ENCODE peak calls at places on chromosomes 13 and 19, in six cellular contexts. E, H, O, C, G and Q are unnamed samples.
A peak's percentile ranks its signal among the peaks of the same experiment; 100 is the strongest.

GRCh38 chr13:38686635-38687245 is at the start of gene FREM2:
- DNase-seq in E (peak; percentile 43), H (no peak), O (no peak), C (no peak), G (no peak), Q (no peak)

GRCh38 chr13:46656786-46657185 is 103.8 kb downstream of the LRCH1 start:
- DNase-seq in E (no peak), H (no peak), O (no peak), C (no peak), G (no peak), Q (no peak)

GRCh38 chr19:47428177-47428894 is 9.0 kb upstream of the MEIS3 start:
- DNase-seq in E (peak; percentile 100), H (peak; percentile 96), O (peak; percentile 100), C (peak; percentile 73), G (peak; percentile 91), Q (peak; percentile 94)

GRCh38 chr19:29671393-29672076 is 6.3 kb downstream of the PLEKHF1 start:
- DNase-seq in E (no peak), H (peak; percentile 66), O (no peak), C (peak; percentile 70), G (peak; percentile 71), Q (no peak)

GRCh38 chr13:46773556-46773955 is 23.4 kb downstream of the ESD start:
- DNase-seq in E (no peak), H (no peak), O (no peak), C (no peak), G (no peak), Q (no peak)

GRCh38 chr19:11539495-11540365 is 1.1 kb downstream of the CNN1 start:
- DNase-seq in E (no peak), H (no peak), O (no peak), C (no peak), G (no peak), Q (no peak)

GRCh38 chr19:39067104-39067503 is 17.1 kb upstream of the ACP7 start:
- DNase-seq in E (no peak), H (no peak), O (no peak), C (no peak), G (no peak), Q (no peak)

GRCh38 chr19:4597975-4598671 is 38.6 kb upstream of the SEMA6B start:
- DNase-seq in E (peak; percentile 70), H (no peak), O (no peak), C (peak; percentile 40), G (peak; percentile 79), Q (no peak)

GRCh38 chr19:40411125-40411842 is 1.9 kb downstream of the PRX start:
- DNase-seq in E (no peak), H (no peak), O (no peak), C (no peak), G (no peak), Q (no peak)

GRCh38 chr13:112545866-112546265 is 42.1 kb downstream of the TUBGCP3 start:
- DNase-seq in E (no peak), H (peak; percentile 84), O (peak; percentile 37), C (no peak), G (no peak), Q (no peak)

GRCh38 chr19:45901432-45901903 is 945 bp downstream of the MYPOP start:
- DNase-seq in E (no peak), H (peak; percentile 44), O (peak; percentile 11), C (peak; percentile 25), G (peak; percentile 36), Q (no peak)

GRCh38 chr13:100513171-100513570 is 75.4 kb downstream of the GGACT start:
- DNase-seq in E (no peak), H (no peak), O (no peak), C (no peak), G (no peak), Q (no peak)

GRCh38 chr13:102402292-102402691 is 444 bp upstream of the FGF14 start:
- DNase-seq in E (no peak), H (peak; percentile 79), O (no peak), C (peak; percentile 21), G (peak; percentile 25), Q (no peak)

GRCh38 chr19:49064029-49064629 is 489 bp downstream of the NTF4 start:
- DNase-seq in E (no peak), H (no peak), O (no peak), C (no peak), G (no peak), Q (no peak)

GRCh38 chr19:42111811-42112210 is 20.4 kb downstream of the POU2F2 start:
- DNase-seq in E (no peak), H (peak; percentile 65), O (no peak), C (no peak), G (no peak), Q (no peak)

GRCh38 chr19:3625996-3626472 is 556 bp downstream of the CACTIN start:
- DNase-seq in E (no peak), H (no peak), O (no peak), C (peak; percentile 14), G (no peak), Q (no peak)

GRCh38 chr19:11736696-11737095 is 2.0 kb downstream of the ZNF823 start:
- DNase-seq in E (no peak), H (peak; percentile 61), O (no peak), C (no peak), G (peak; percentile 50), Q (no peak)

GRCh38 chr13:106110241-106110855 is 425.1 kb downstream of the EFNB2 start:
- DNase-seq in E (no peak), H (no peak), O (no peak), C (no peak), G (no peak), Q (no peak)

GRCh38 chr13:75607447-75607846 is 28.7 kb upstream of the LMO7 start:
- DNase-seq in E (no peak), H (no peak), O (no peak), C (no peak), G (no peak), Q (no peak)

GRCh38 chr19:17889609-17890214 is 18.0 kb downstream of the SLC5A5 start:
- DNase-seq in E (no peak), H (peak; percentile 28), O (no peak), C (no peak), G (no peak), Q (no peak)

GRCh38 chr19:14661372-14661924 is 13.2 kb downstream of the ADGRE3 start:
- DNase-seq in E (no peak), H (no peak), O (no peak), C (no peak), G (no peak), Q (no peak)

GRCh38 chr13:30105381-30105780 is 202.0 kb downstream of the KATNAL1 start:
- DNase-seq in E (no peak), H (no peak), O (no peak), C (no peak), G (no peak), Q (no peak)

GRCh38 chr13:24052547-24052981 is 108.0 kb upstream of the SPATA13 start:
- DNase-seq in E (no peak), H (no peak), O (no peak), C (no peak), G (no peak), Q (no peak)

GRCh38 chr19:2084993-2085720 is 11.0 kb downstream of the MOB3A start:
- DNase-seq in E (no peak), H (peak; percentile 50), O (no peak), C (peak; percentile 81), G (peak; percentile 82), Q (no peak)

GRCh38 chr13:93522486-93522885 is 295.9 kb downstream of the GPC6 start:
- DNase-seq in E (no peak), H (peak; percentile 55), O (no peak), C (no peak), G (no peak), Q (no peak)

GRCh38 chr13:41154042-41154441 is 21.4 kb upstream of the KBTBD6 start:
- DNase-seq in E (no peak), H (no peak), O (no peak), C (no peak), G (no peak), Q (no peak)

GRCh38 chr19:13621413-13621812 is 115.1 kb upstream of the CACNA1A start:
- DNase-seq in E (no peak), H (peak; percentile 97), O (peak; percentile 65), C (peak; percentile 22), G (no peak), Q (no peak)

GRCh38 chr19:30334841-30335240 is 37.3 kb upstream of the ZNF536 start:
- DNase-seq in E (no peak), H (no peak), O (no peak), C (no peak), G (no peak), Q (no peak)